ENCODE peak calls at places on chromosomes 5 and 9, in five cellular contexts. X, V, G, Q and T are unnamed samples. For H3K9me3, the result is how much of the 10 kb centered on the place peaks cover.

GRCh38 chr9:112020680-112021596 is 124.3 kb downstream of the UGCG start:
- DNase-seq in X (no peak), V (no peak), G (no peak), Q (peak), T (no peak)

GRCh38 chr9:87498046-87498815 is 564 bp downstream of the DAPK1 start:
- DNase-seq in X (peak), V (no peak), G (peak), Q (peak), T (no peak)

GRCh38 chr9:20623021-20623747 is 885 bp upstream of the MLLT3 start:
- DNase-seq in X (peak), V (peak), G (peak), Q (peak), T (no peak)

GRCh38 chr9:110213413-110214044 is 5.6 kb upstream of the C9orf152 start:
- DNase-seq in X (no peak), V (no peak), G (no peak), Q (no peak), T (no peak)

GRCh38 chr5:135455876-135456237 is 3.7 kb upstream of the TIFAB start:
- DNase-seq in X (peak), V (no peak), G (no peak), Q (no peak), T (no peak)

GRCh38 chr5:173472164-173472563 is 143.9 kb upstream of the STC2 start:
- DNase-seq in X (no peak), V (no peak), G (no peak), Q (peak), T (peak)

GRCh38 chr5:61304611-61305369 is 27.3 kb upstream of the ZSWIM6 start:
- DNase-seq in X (peak), V (no peak), G (no peak), Q (peak), T (no peak)

GRCh38 chr5:136080483-136081180 is 51.8 kb downstream of the TGFBI start:
- DNase-seq in X (peak), V (no peak), G (peak), Q (peak), T (peak)

GRCh38 chr5:161086456-161086855 is 234.4 kb upstream of the ATP10B start:
- DNase-seq in X (no peak), V (no peak), G (no peak), Q (no peak), T (no peak)

GRCh38 chr5:29990681-29991080 is 1202.8 kb upstream of the CDH6 start:
- DNase-seq in X (no peak), V (no peak), G (no peak), Q (no peak), T (no peak)

GRCh38 chr5:143896981-143897380 is 85.0 kb downstream of the HMHB1 start:
- DNase-seq in X (no peak), V (no peak), G (no peak), Q (peak), T (no peak)

GRCh38 chr9:131595771-131596743 is 50.7 kb downstream of the PRRT1B start:
- DNase-seq in X (no peak), V (no peak), G (no peak), Q (no peak), T (no peak)

GRCh38 chr9:113973963-113974413 is 97.9 kb downstream of the ZNF618 start:
- DNase-seq in X (no peak), V (no peak), G (peak), Q (no peak), T (no peak)

DNA sequence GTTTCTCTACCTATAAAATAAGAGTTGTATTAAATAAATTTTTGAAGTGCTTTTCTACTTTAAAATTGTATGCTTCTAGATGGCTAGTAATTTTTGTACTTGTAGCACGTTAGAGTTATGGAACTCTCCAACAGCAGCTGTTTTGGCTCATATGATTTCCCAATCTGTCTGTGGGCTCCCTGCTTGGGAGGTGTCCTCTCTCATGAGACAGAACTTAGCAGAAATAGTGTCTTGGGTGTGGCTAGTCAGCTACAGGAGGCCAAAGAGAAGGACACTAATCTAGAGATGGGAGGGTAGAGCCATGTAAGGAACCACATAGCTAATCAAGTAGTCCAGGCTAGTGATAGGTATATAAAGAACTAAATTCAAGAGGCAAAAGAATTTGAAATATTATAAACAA is 78.4 kb upstream of the DAB2 start:
- DNase-seq in X (no peak), V (no peak), G (no peak), Q (peak), T (no peak)
- H3K27ac ChIP-seq in X (peak), V (no peak), G (no peak), Q (no peak), T (no peak)

GRCh38 chr5:171595801-171596231 is 176.4 kb downstream of the FGF18 start:
- DNase-seq in X (no peak), V (no peak), G (no peak), Q (peak), T (peak)
- H3K9me3 ChIP-seq in X (under half), V (under half), G (under half), Q (under half), T (under half)

DNA sequence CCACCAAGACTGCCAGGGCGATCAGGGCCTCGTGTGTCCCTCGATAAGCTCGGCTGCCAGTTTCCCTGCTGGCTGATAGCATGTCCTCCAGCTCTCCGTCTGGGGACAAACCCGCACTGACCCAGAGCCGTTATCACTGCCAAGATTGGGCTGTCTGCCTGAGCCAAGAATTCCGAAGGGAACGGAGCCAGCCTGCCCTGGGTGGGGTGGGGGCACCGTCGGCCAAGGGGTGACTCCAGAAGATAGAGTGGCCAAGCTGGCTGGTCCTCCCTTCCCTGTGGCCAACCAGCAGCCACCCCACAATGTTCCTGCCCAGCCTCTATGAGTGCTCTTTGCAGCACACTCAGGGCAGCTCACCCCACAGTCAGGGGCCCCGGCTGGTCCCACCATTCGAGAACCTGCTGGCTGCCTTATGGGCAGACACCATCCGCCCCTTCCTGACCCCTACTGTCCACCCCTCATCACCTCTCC is 29.4 kb downstream of the HRH2 start:
- DNase-seq in X (peak), V (no peak), G (no peak), Q (no peak), T (no peak)
- H3K4me3 ChIP-seq in X (no peak), V (no peak), G (no peak), Q (no peak), T (no peak)

DNA sequence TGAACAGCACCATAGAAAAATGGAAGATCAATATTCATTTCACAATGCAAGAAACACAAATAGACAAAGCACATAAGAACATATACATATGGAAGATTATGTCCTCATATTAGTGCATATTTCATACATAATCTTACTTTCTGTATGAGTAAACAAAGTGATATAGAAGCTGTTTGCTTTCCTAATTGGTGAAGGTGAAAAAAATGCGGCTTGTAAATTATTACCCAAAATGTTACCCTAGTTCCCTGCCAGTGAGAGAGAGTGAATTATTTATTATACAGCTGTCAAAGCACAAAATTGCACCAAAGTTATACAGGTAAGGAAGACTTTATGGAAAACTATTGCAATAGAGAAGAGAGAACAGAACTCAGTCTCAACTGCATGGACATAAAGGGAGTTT is 1485.0 kb upstream of the CDH9 start:
- DNase-seq in X (no peak), V (no peak), G (no peak), Q (no peak), T (no peak)
- H3K27ac ChIP-seq in X (no peak), V (no peak), G (no peak), Q (peak), T (peak)

DNA sequence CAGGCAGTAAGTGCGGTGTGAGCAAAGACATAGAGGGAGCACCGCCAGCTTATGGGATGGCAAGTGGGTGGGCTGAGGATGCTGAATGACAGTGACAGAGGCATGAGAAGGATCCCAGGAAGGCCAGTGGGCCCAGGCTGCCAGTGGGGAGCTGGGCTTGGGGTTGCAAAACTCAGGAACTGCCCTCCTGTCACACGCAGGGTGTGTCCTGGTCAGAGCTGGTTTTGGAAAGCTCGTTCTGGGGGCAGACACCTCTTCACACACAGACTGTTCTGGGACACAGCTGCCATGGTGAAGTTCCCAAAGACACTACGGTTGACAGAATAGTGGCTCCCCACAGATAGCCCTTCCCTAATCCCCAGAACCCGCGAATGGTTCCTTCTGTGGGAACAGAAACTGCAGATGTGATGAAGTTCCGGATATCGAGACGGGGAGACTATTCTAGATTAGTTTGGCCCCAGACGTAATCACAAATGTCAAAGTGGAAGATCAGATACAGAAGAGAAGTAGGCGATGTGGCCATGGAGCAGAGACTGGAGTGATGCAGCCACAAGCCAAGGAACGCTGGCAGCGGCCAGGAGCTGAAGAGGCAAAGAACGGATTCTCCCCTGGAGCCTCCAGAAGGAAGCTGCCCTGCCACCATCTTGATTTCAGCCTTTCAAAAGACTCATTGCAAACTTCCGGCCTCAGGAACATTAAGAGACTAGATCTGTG is 159.0 kb downstream of the COL23A1 start:
- DNase-seq in X (no peak), V (no peak), G (no peak), Q (no peak), T (no peak)
- H3K9me3 ChIP-seq in X (under half), V (under half), G (under half), Q (under half), T (under half)

DNA sequence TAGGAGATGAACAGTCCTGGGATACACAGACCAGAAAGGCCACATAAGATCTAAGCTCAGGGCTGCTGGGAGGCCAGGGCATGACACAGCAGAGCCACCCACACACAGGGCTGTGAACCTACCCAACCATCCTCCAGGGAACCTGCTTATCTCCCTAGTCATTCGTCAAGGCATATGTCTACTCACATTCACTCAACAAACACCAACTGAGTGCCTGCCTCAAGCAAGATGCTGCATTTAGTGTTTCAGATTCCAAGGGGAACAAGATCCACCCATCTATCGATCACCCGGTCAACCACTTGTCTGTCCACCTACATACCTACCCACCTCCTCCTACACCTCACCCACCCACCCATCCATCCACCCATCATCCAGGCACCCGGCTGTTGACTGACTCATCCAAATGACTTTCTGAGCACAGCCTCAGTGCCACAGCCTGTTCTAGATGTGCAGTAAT is 1.9 kb downstream of the DPM2 start:
- DNase-seq in X (no peak), V (no peak), G (no peak), Q (no peak), T (no peak)
- H3K4me3 ChIP-seq in X (no peak), V (peak), G (no peak), Q (peak), T (no peak)

GRCh38 chr5:126513302-126513701 is 81.7 kb downstream of the ALDH7A1 start:
- DNase-seq in X (no peak), V (no peak), G (no peak), Q (no peak), T (no peak)
- H3K27ac ChIP-seq in X (peak), V (no peak), G (no peak), Q (no peak), T (no peak)

GRCh38 chr5:12204761-12205160 is 300.5 kb upstream of the CTNND2 start:
- DNase-seq in X (no peak), V (no peak), G (no peak), Q (no peak), T (no peak)
- H3K9me3 ChIP-seq in X (under half), V (under half), G (under half), Q (under half), T (under half)